ENCODE peak calls at places on chromosomes 7 and 10, in six cellular contexts. L is IMR-90, X is OCI-LY7, Q is PC-9, I is neural progenitor cell, T is mammary epithelial cell. V is an unnamed sample.

GRCh38 chr7:2165239-2165609 is 67.5 kb downstream of the MAD1L1 start:
- DNase-seq in L (no peak), X (no peak), Q (no peak), I (no peak), T (no peak), V (no peak)

GRCh38 chr10:110273474-110273873 is 31.2 kb downstream of the SMNDC1 start:
- DNase-seq in L (peak; percentile 90), X (no peak), Q (peak; percentile 4), I (no peak), T (peak; percentile 81), V (no peak)

GRCh38 chr7:2355079-2356008 is 717 bp downstream of the EIF3B start:
- DNase-seq in L (no peak), X (peak; percentile 31), Q (peak; percentile 25), I (peak; percentile 53), T (peak; percentile 18), V (no peak)

GRCh38 chr7:2037805-2038635 is 194.7 kb downstream of the MAD1L1 start:
- DNase-seq in L (peak; percentile 80), X (peak; percentile 47), Q (no peak), I (no peak), T (no peak), V (no peak)

GRCh38 chr10:84308481-84309304 is 19.7 kb upstream of the CCSER2 start:
- DNase-seq in L (peak; percentile 92), X (no peak), Q (peak; percentile 72), I (no peak), T (peak; percentile 24), V (no peak)

GRCh38 chr7:127770870-127771269 is 118.9 kb downstream of the SND1 start:
- DNase-seq in L (peak; percentile 72), X (no peak), Q (no peak), I (no peak), T (no peak), V (no peak)

GRCh38 chr7:1535695-1536094 is 5.2 kb downstream of the MAFK start:
- DNase-seq in L (no peak), X (no peak), Q (no peak), I (no peak), T (no peak), V (no peak)

GRCh38 chr10:71757450-71757918 is 15.8 kb downstream of the VSIR start:
- DNase-seq in L (no peak), X (no peak), Q (no peak), I (peak; percentile 68), T (peak; percentile 48), V (no peak)

GRCh38 chr10:43299579-43299978 is 32.7 kb upstream of the RASGEF1A start:
- DNase-seq in L (no peak), X (no peak), Q (no peak), I (no peak), T (no peak), V (no peak)

GRCh38 chr10:95374597-95375209 is 83.9 kb upstream of the PDLIM1 start:
- DNase-seq in L (peak; percentile 57), X (peak; percentile 83), Q (peak; percentile 65), I (peak; percentile 92), T (peak; percentile 68), V (no peak)

GRCh38 chr7:142883571-142884284 is 1.8 kb downstream of the TRPV6 start:
- DNase-seq in L (no peak), X (no peak), Q (no peak), I (no peak), T (no peak), V (no peak)

GRCh38 chr10:98268694-98269386 is 846 bp upstream of the LOXL4 start:
- DNase-seq in L (no peak), X (no peak), Q (no peak), I (peak; percentile 47), T (no peak), V (no peak)

GRCh38 chr10:119415121-119415520 is 127.4 kb downstream of the RGS10 start:
- DNase-seq in L (no peak), X (no peak), Q (no peak), I (no peak), T (no peak), V (no peak)

GRCh38 chr7:44163591-44163990 is 22.5 kb upstream of the MYL7 start:
- DNase-seq in L (peak; percentile 94), X (no peak), Q (peak; percentile 86), I (peak; percentile 42), T (peak; percentile 89), V (peak; percentile 11)

GRCh38 chr10:124225468-124226270 is 132.3 kb upstream of the CHST15 start:
- DNase-seq in L (no peak), X (peak; percentile 71), Q (no peak), I (no peak), T (no peak), V (no peak)

GRCh38 chr7:1159933-1160664 is at the start of gene ZFAND2A:
- DNase-seq in L (peak; percentile 96), X (peak; percentile 97), Q (peak; percentile 100), I (peak; percentile 99), T (peak; percentile 98), V (peak; percentile 85)

GRCh38 chr10:113108180-113108835 is 158.3 kb downstream of the TCF7L2 start:
- DNase-seq in L (no peak), X (peak; percentile 7), Q (no peak), I (peak; percentile 74), T (no peak), V (no peak)

GRCh38 chr7:1243290-1243963 is 10.8 kb downstream of the UNCX start:
- DNase-seq in L (no peak), X (no peak), Q (no peak), I (no peak), T (no peak), V (no peak)

GRCh38 chr7:98733036-98733435 is 116.0 kb downstream of the NPTX2 start:
- DNase-seq in L (peak; percentile 6), X (peak; percentile 71), Q (peak; percentile 56), I (peak; percentile 48), T (peak; percentile 20), V (no peak)

GRCh38 chr7:11492307-11492706 is 339.7 kb downstream of the THSD7A start:
- DNase-seq in L (no peak), X (no peak), Q (no peak), I (no peak), T (no peak), V (no peak)

GRCh38 chr10:95569368-95569767 is 8.2 kb upstream of the SORBS1 start:
- DNase-seq in L (no peak), X (no peak), Q (no peak), I (no peak), T (no peak), V (no peak)

GRCh38 chr7:112290065-112290464 is 83.6 kb downstream of the ZNF277 start:
- DNase-seq in L (peak; percentile 48), X (no peak), Q (no peak), I (no peak), T (peak; percentile 11), V (no peak)

GRCh38 chr7:138081868-138082267 is 5.6 kb downstream of the AKR1D1 start:
- DNase-seq in L (no peak), X (no peak), Q (no peak), I (no peak), T (no peak), V (no peak)

GRCh38 chr10:2772791-2773644 is 294.3 kb upstream of the PFKP start:
- DNase-seq in L (no peak), X (no peak), Q (no peak), I (peak; percentile 83), T (no peak), V (no peak)

GRCh38 chr7:98568891-98569290 is 48.2 kb upstream of the NPTX2 start:
- DNase-seq in L (no peak), X (no peak), Q (no peak), I (no peak), T (no peak), V (no peak)

GRCh38 chr10:11683529-11684320 is 58.5 kb upstream of the ECHDC3 start:
- DNase-seq in L (no peak), X (peak; percentile 66), Q (no peak), I (no peak), T (no peak), V (no peak)

GRCh38 chr10:11680496-11680895 is 61.7 kb upstream of the ECHDC3 start:
- DNase-seq in L (no peak), X (no peak), Q (no peak), I (no peak), T (no peak), V (no peak)

GRCh38 chr10:11684717-11685645 is 57.2 kb upstream of the ECHDC3 start:
- DNase-seq in L (peak; percentile 86), X (peak; percentile 96), Q (peak; percentile 73), I (peak; percentile 44), T (peak; percentile 92), V (peak; percentile 73)

GRCh38 chr10:11682267-11682683 is 59.9 kb upstream of the ECHDC3 start:
- DNase-seq in L (no peak), X (peak; percentile 67), Q (no peak), I (no peak), T (no peak), V (no peak)

GRCh38 chr10:11682896-11683295 is 59.3 kb upstream of the ECHDC3 start:
- DNase-seq in L (no peak), X (no peak), Q (no peak), I (no peak), T (no peak), V (no peak)
- TF ChIP-seq CTCF in L (no peak), X (no peak), Q (no peak), I (no peak), T (no peak), V (no peak)

GRCh38 chr10:103678104-103678526 is 177.3 kb downstream of the SH3PXD2A start:
- DNase-seq in L (peak; percentile 100), X (peak; percentile 95), Q (no peak), I (peak; percentile 55), T (no peak), V (no peak)
- H3K4me2 ChIP-seq in L (peak overlapping the region; percentile 78), X (peak overlapping the region; percentile 74), Q (no peak overlapping the region), I (no peak overlapping the region), T (no peak overlapping the region), V (no peak overlapping the region)

DNA sequence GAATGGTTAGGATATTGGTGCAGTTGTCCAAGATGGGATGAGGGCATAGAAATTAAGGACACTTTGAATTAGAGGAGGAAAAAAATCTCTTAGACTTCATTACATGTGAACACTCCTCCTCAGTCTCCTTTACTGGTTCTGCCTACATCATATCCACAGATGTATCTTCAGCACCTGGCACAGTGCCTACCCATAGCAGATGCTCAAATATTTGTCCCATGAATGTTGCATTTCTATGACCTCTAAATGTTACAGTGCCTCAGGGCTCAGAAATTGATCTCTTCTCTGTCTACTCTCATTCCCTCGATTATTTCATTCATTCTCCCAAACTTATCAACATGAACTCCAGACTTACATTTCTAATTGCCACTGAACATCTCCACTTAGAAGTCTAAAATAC is 17.1 kb downstream of the CNNM1 start:
- DNase-seq in L (peak; percentile 76), X (no peak), Q (no peak), I (no peak), T (peak; percentile 23), V (no peak)
- H3K27ac ChIP-seq in L (no peak overlapping the region), X (no peak overlapping the region), Q (no peak overlapping the region), I (no peak overlapping the region), T (no peak overlapping the region), V (no peak overlapping the region)

GRCh38 chr7:155003215-155003999 is 483 bp upstream of the PAXIP1 start:
- DNase-seq in L (peak; percentile 71), X (peak; percentile 89), Q (peak; percentile 86), I (peak; percentile 91), T (peak; percentile 66), V (no peak)
- TF ChIP-seq CTCF in L (no peak), X (no peak), Q (no peak), I (no peak), T (no peak), V (no peak)

GRCh38 chr7:12714436-12714737 is 27.0 kb downstream of the ARL4A start:
- DNase-seq in L (no peak), X (no peak), Q (no peak), I (no peak), T (no peak), V (no peak)
- H3K4me2 ChIP-seq in L (no peak overlapping the region), X (no peak overlapping the region), Q (no peak overlapping the region), I (peak overlapping the region; percentile 76), T (no peak overlapping the region), V (no peak overlapping the region)